ENCODE peak calls at places on chromosomes 5 and 9, in eight cellular contexts. Q, I, O, P, R, U, D and G are unnamed samples.
A peak's percentile ranks its signal among the peaks of the same experiment; 100 is the strongest.

GRCh38 chr5:3607541-3608147 is 12.0 kb downstream of the IRX1 start:
- DNase-seq in P (no peak), D (no peak), U (no peak), O (no peak), Q (no peak), I (no peak), R (no peak), G (no peak)

GRCh38 chr5:78677777-78678668 is 29.5 kb upstream of the LHFPL2 start:
- DNase-seq in R (peak; percentile 74), D (no peak), Q (no peak), I (peak; percentile 85), P (peak; percentile 65), O (peak; percentile 15), U (no peak), G (peak; percentile 78)

GRCh38 chr9:86829496-86830046 is 117.7 kb downstream of the GAS1 start:
- DNase-seq in O (no peak), R (no peak), P (no peak), D (no peak), I (no peak), Q (no peak), U (no peak), G (no peak)

GRCh38 chr5:137728048-137728447 is 7.8 kb downstream of the KLHL3 start:
- DNase-seq in Q (no peak), D (no peak), I (no peak), R (no peak), U (no peak), O (no peak), P (no peak), G (no peak)

GRCh38 chr9:33447404-33448158 is at the start of gene AQP3:
- DNase-seq in O (no peak), R (peak; percentile 63), U (peak; percentile 52), D (peak; percentile 87), P (peak; percentile 69), Q (peak; percentile 78), I (peak; percentile 51), G (peak; percentile 88)

GRCh38 chr9:116368680-116369079 is 215.1 kb downstream of the PAPPA start:
- DNase-seq in O (no peak), Q (no peak), I (no peak), D (no peak), U (no peak), R (no peak), P (peak; percentile 33), G (no peak)

GRCh38 chr5:132677191-132677590 is 3.4 kb downstream of the IL4 start:
- DNase-seq in U (no peak), I (peak; percentile 28), R (no peak), P (peak; percentile 39), D (peak; percentile 24), O (peak; percentile 7), Q (no peak), G (peak; percentile 92)

GRCh38 chr5:5371943-5372342 is 50.5 kb upstream of the ICE1 start:
- DNase-seq in O (no peak), D (peak; percentile 25), P (no peak), R (no peak), Q (no peak), U (no peak), I (no peak), G (no peak)

GRCh38 chr5:135269224-135269623 is 129.8 kb downstream of the MACROH2A1 start:
- DNase-seq in Q (no peak), O (no peak), R (no peak), I (no peak), P (no peak), D (no peak), U (no peak), G (no peak)

GRCh38 chr5:171492781-171493180 is 73.3 kb downstream of the FGF18 start:
- DNase-seq in Q (no peak), P (no peak), I (no peak), U (no peak), D (no peak), O (no peak), R (no peak), G (no peak)

GRCh38 chr5:153632748-153633290 is 142.3 kb downstream of the GRIA1 start:
- DNase-seq in Q (no peak), O (no peak), I (no peak), U (no peak), P (no peak), D (no peak), R (no peak), G (no peak)

GRCh38 chr9:120257483-120257882 is 322.5 kb downstream of the CDK5RAP2 start:
- DNase-seq in I (no peak), D (no peak), U (no peak), Q (no peak), O (no peak), R (no peak), P (no peak), G (peak; percentile 59)

GRCh38 chr5:1973391-1974013 is 90.8 kb upstream of the IRX4 start:
- DNase-seq in O (peak; percentile 78), D (peak; percentile 34), R (no peak), U (peak; percentile 12), I (peak; percentile 28), Q (no peak), P (no peak), G (no peak)

GRCh38 chr9:38680827-38681226 is 39.1 kb downstream of the FAM240B start:
- DNase-seq in U (no peak), P (no peak), D (no peak), I (no peak), O (no peak), Q (no peak), R (no peak), G (no peak)

GRCh38 chr5:136984772-136985455 is 514.2 kb downstream of the SPOCK1 start:
- DNase-seq in R (no peak), U (no peak), I (no peak), D (peak; percentile 11), P (no peak), O (no peak), Q (no peak), G (no peak)

GRCh38 chr5:73415171-73415570 is 33.4 kb downstream of the FOXD1 start:
- DNase-seq in R (no peak), P (no peak), D (no peak), U (no peak), O (no peak), Q (no peak), I (no peak), G (no peak)

GRCh38 chr5:62306494-62307363 is 723 bp downstream of the KIF2A start:
- DNase-seq in P (peak; percentile 42), I (peak; percentile 29), D (peak; percentile 63), U (no peak), R (peak; percentile 32), O (no peak), Q (peak; percentile 75), G (peak; percentile 65)

GRCh38 chr9:21624675-21625477 is 142.8 kb upstream of the IFNE start:
- DNase-seq in Q (no peak), P (no peak), I (no peak), O (no peak), R (no peak), D (no peak), U (no peak), G (no peak)

GRCh38 chr9:87464110-87464991 is 33.3 kb upstream of the DAPK1 start:
- DNase-seq in U (no peak), O (no peak), R (no peak), P (no peak), I (peak; percentile 18), D (no peak), Q (no peak), G (no peak)

GRCh38 chr5:67963789-67964519 is 251.6 kb upstream of the PIK3R1 start:
- DNase-seq in P (no peak), U (no peak), O (no peak), Q (no peak), I (no peak), R (no peak), D (no peak), G (no peak)

GRCh38 chr5:169089343-169089742 is 211.6 kb downstream of the SLIT3 start:
- DNase-seq in U (no peak), P (no peak), R (no peak), I (no peak), O (no peak), D (no peak), Q (no peak), G (no peak)

GRCh38 chr9:87844471-87844870 is 38.2 kb upstream of the SPATA31E1 start:
- DNase-seq in I (no peak), U (no peak), O (no peak), Q (no peak), P (no peak), R (no peak), D (no peak), G (no peak)

GRCh38 chr9:70347046-70347445 is 67.4 kb downstream of the KLF9 start:
- DNase-seq in R (no peak), I (no peak), O (no peak), U (no peak), P (no peak), Q (no peak), D (no peak), G (no peak)

DNA sequence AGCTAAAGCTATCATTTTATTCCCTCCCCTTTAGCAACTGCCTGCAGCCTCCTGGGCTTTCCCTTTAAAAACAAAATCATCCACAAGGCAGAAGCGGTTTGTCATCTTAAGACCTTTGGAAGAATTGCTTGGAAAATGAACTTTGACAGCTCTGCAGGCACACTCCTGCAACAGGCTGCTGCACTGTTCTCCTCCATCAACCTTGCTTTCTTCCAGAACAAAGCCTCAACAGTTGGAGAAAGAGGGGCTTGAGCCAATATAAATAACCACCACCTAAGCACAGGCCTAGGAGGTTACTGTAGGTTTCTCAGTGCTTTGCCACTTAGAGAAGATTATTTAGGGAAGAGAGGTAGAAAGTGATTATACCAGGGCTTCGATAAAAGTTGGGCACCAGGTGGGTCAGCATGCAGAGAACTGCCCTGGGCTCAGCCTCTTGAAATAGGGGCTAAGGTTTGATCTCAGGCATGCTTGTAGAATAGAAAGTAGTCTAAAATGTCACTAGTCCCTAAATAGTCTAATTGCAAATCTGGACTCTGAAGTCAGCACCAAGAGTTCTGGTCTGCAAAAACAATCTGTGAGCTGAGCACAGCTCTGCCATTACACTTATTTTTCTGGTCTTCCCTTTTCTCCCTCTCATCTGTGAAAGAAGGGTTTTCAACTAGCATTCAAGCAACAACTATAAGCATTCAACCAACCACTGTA is 247.8 kb downstream of the SMARCA2 start:
- DNase-seq in D (no peak), Q (no peak), O (no peak), U (no peak), R (no peak), I (no peak), P (no peak), G (no peak)
- H3K4me1 ChIP-seq in D (peaks cover 12% of the 10 kb centered on the region), Q (no peaks in the 10 kb centered on the region), O (peaks cover 8% of the 10 kb centered on the region), U (peaks cover 2% of the 10 kb centered on the region), R (peaks cover 6% of the 10 kb centered on the region), I (no peaks in the 10 kb centered on the region), P (peaks cover 10% of the 10 kb centered on the region), G (no peaks in the 10 kb centered on the region)

GRCh38 chr5:161094411-161094810 is 242.4 kb upstream of the ATP10B start:
- DNase-seq in R (no peak), O (no peak), P (no peak), Q (no peak), U (no peak), I (no peak), D (no peak), G (no peak)
- H3K4me1 ChIP-seq in R (no peaks in the 10 kb centered on the region), O (no peaks in the 10 kb centered on the region), P (no peaks in the 10 kb centered on the region), Q (no peaks in the 10 kb centered on the region), U (no peaks in the 10 kb centered on the region), I (no peaks in the 10 kb centered on the region), D (no peaks in the 10 kb centered on the region), G (no peaks in the 10 kb centered on the region)

GRCh38 chr9:132003904-132004303 is 75.8 kb downstream of the MED27 start:
- DNase-seq in I (no peak), D (no peak), P (no peak), O (no peak), U (no peak), R (no peak), Q (no peak), G (no peak)
- H3K4me1 ChIP-seq in I (no peaks in the 10 kb centered on the region), D (peaks cover 13% of the 10 kb centered on the region), P (peaks cover 23% of the 10 kb centered on the region), O (peaks cover 61% of the 10 kb centered on the region), U (peaks cover 6% of the 10 kb centered on the region), R (peaks cover 16% of the 10 kb centered on the region), Q (peaks cover 16% of the 10 kb centered on the region), G (no peaks in the 10 kb centered on the region)

GRCh38 chr5:139901971-139902370 is 106.4 kb downstream of the PSD2 start:
- DNase-seq in O (no peak), P (no peak), Q (no peak), D (no peak), R (no peak), U (no peak), I (no peak), G (no peak)
- H3K4me1 ChIP-seq in O (peaks cover 3% of the 10 kb centered on the region), P (peaks cover 26% of the 10 kb centered on the region), Q (peaks cover 4% of the 10 kb centered on the region), D (peaks cover 20% of the 10 kb centered on the region), R (peaks cover 16% of the 10 kb centered on the region), U (peaks cover 12% of the 10 kb centered on the region), I (peaks cover 15% of the 10 kb centered on the region), G (no peaks in the 10 kb centered on the region)